ENCODE peak calls at places on chromosomes 3 and 15, in ten cellular contexts. M, R, H, I, X, Q, S, P, A and K are unnamed samples.

GRCh38 chr15:99211926-99212325 is 37.5 kb downstream of the TTC23 start:
- DNase-seq in M (no peak), R (peak), H (no peak), I (no peak), X (no peak), Q (no peak), S (no peak), P (no peak), A (no peak), K (no peak)

GRCh38 chr3:54278960-54279359 is 156.6 kb downstream of the CACNA2D3 start:
- DNase-seq in M (no peak), R (peak), H (no peak), I (no peak), X (no peak), Q (no peak), S (no peak), P (no peak), A (no peak), K (no peak)

GRCh38 chr3:139218046-139218445 is 125.8 kb upstream of the MRPS22 start:
- DNase-seq in M (no peak), R (no peak), H (no peak), I (no peak), X (no peak), Q (no peak), S (no peak), P (no peak), A (no peak), K (no peak)

GRCh38 chr3:107993771-107994170 is 97.1 kb downstream of the CD47 start:
- DNase-seq in M (no peak), R (peak), H (no peak), I (no peak), X (no peak), Q (no peak), S (no peak), P (no peak), A (no peak), K (peak)

GRCh38 chr3:197019021-197019420 is 10.6 kb downstream of the MELTF start:
- DNase-seq in M (no peak), R (no peak), H (no peak), I (no peak), X (no peak), Q (no peak), S (no peak), P (no peak), A (no peak), K (no peak)

GRCh38 chr15:53586815-53587214 is 172.6 kb downstream of the WDR72 start:
- DNase-seq in M (no peak), R (no peak), H (no peak), I (peak), X (peak), Q (peak), S (peak), P (no peak), A (peak), K (no peak)

GRCh38 chr3:13660042-13660874 is 111.3 kb downstream of the FBLN2 start:
- DNase-seq in M (no peak), R (no peak), H (no peak), I (no peak), X (no peak), Q (no peak), S (no peak), P (no peak), A (no peak), K (no peak)

GRCh38 chr3:117553461-117553860 is 843.9 kb downstream of the TUSC7 start:
- DNase-seq in M (no peak), R (no peak), H (no peak), I (no peak), X (peak), Q (no peak), S (peak), P (no peak), A (no peak), K (peak)

GRCh38 chr3:151346292-151346691 is 16.9 kb upstream of the P2RY13 start:
- DNase-seq in M (no peak), R (no peak), H (no peak), I (no peak), X (peak), Q (no peak), S (no peak), P (no peak), A (no peak), K (no peak)

GRCh38 chr3:149455366-149455765 is 19.1 kb upstream of the TM4SF4 start:
- DNase-seq in M (no peak), R (no peak), H (no peak), I (no peak), X (no peak), Q (no peak), S (no peak), P (no peak), A (no peak), K (no peak)

GRCh38 chr3:35864871-35865270 is 225.5 kb downstream of the ARPP21 start:
- DNase-seq in M (no peak), R (no peak), H (no peak), I (no peak), X (peak), Q (no peak), S (no peak), P (no peak), A (no peak), K (no peak)

GRCh38 chr3:132874701-132875100 is 152.5 kb upstream of the NPHP3 start:
- DNase-seq in M (no peak), R (no peak), H (no peak), I (no peak), X (no peak), Q (no peak), S (no peak), P (no peak), A (no peak), K (no peak)

GRCh38 chr15:38266247-38266996 is 13.8 kb downstream of the SPRED1 start:
- DNase-seq in M (no peak), R (peak), H (no peak), I (no peak), X (no peak), Q (no peak), S (no peak), P (no peak), A (no peak), K (peak)

GRCh38 chr3:119098620-119099222 is 47.2 kb upstream of the TEX55 start:
- DNase-seq in M (no peak), R (peak), H (no peak), I (no peak), X (peak), Q (peak), S (peak), P (peak), A (no peak), K (peak)

GRCh38 chr3:94525039-94525438 is 462.2 kb downstream of the NSUN3 start:
- DNase-seq in M (no peak), R (peak), H (peak), I (no peak), X (no peak), Q (peak), S (peak), P (no peak), A (no peak), K (peak)

GRCh38 chr3:45167011-45167911 is 21.1 kb upstream of the CDCP1 start:
- DNase-seq in M (peak), R (peak), H (peak), I (peak), X (peak), Q (peak), S (peak), P (no peak), A (peak), K (peak)

GRCh38 chr3:157160652-157161480 is 919 bp upstream of the CCNL1 start:
- DNase-seq in M (peak), R (peak), H (peak), I (no peak), X (peak), Q (peak), S (peak), P (peak), A (peak), K (peak)

GRCh38 chr15:33915571-33916407 is 52.5 kb upstream of the CHRM5 start:
- DNase-seq in M (no peak), R (no peak), H (no peak), I (no peak), X (peak), Q (peak), S (no peak), P (no peak), A (peak), K (no peak)

GRCh38 chr15:42456971-42457370 is 34.0 kb downstream of the ZNF106 start:
- DNase-seq in M (no peak), R (peak), H (no peak), I (no peak), X (peak), Q (no peak), S (no peak), P (no peak), A (no peak), K (peak)